ENCODE peak calls at places on chromosomes 12 and 14, in four cellular contexts. A is SHP77; P is CD4-positive, CD25-positive, alpha-beta regulatory T cell; N is stimulated activated CD8-positive, alpha-beta memory T cell treated with anti-CD3 and anti-CD28 coated beads, Interleukin-4, amount 100 ng/mL, for 24 hours. R is an unnamed sample.

GRCh38 chr14:61562321-61563161 is 132.8 kb upstream of the HIF1A start:
- DNase-seq in A (no peak), P (no peak), N (no peak), R (no peak)

GRCh38 chr12:32249701-32250270 is 143.1 kb downstream of the BICD1 start:
- DNase-seq in A (no peak), P (no peak), N (no peak), R (no peak)

GRCh38 chr14:65206448-65207096 is 104.3 kb upstream of the MAX start:
- DNase-seq in A (no peak), P (no peak), N (no peak), R (no peak)

GRCh38 chr14:35406811-35407630 is 2.5 kb upstream of the NFKBIA start:
- DNase-seq in A (peak; percentile 73), P (no peak), N (no peak), R (peak; percentile 38)

GRCh38 chr14:53902307-53902706 is 54.3 kb downstream of the BMP4 start:
- DNase-seq in A (no peak), P (no peak), N (no peak), R (no peak)

GRCh38 chr12:31773223-31773750 is 44.5 kb upstream of the AMN1 start:
- DNase-seq in A (peak; percentile 74), P (no peak), N (no peak), R (no peak)

GRCh38 chr12:6183689-6184441 is 16.3 kb upstream of the CD9 start:
- DNase-seq in A (no peak), P (no peak), N (no peak), R (no peak)

GRCh38 chr12:28172434-28173030 is 17.7 kb upstream of the CCDC91 start:
- DNase-seq in A (peak; percentile 30), P (no peak), N (no peak), R (peak; percentile 20)

GRCh38 chr12:42756841-42757661 is 167.5 kb upstream of the PRICKLE1 start:
- DNase-seq in A (no peak), P (no peak), N (no peak), R (no peak)

GRCh38 chr12:15931590-15932053 is 20.5 kb downstream of the DERA start:
- DNase-seq in A (no peak), P (no peak), N (no peak), R (no peak)

GRCh38 chr14:29953501-29953900 is 25.9 kb upstream of the PRKD1 start:
- DNase-seq in A (no peak), P (no peak), N (no peak), R (no peak)

GRCh38 chr12:104354167-104354867 is 50.8 kb downstream of the EID3 start:
- DNase-seq in A (no peak), P (no peak), N (no peak), R (no peak)

GRCh38 chr12:4817813-4818212 is 91.9 kb upstream of the KCNA1 start:
- DNase-seq in A (no peak), P (no peak), N (no peak), R (peak; percentile 57)

GRCh38 chr14:62691613-62692489 is 353.4 kb downstream of the KCNH5 start:
- DNase-seq in A (peak; percentile 93), P (no peak), N (no peak), R (no peak)

GRCh38 chr12:129772463-129773169 is 131.2 kb downstream of the TMEM132D start:
- DNase-seq in A (no peak), P (no peak), N (no peak), R (no peak)

GRCh38 chr12:92928431-92928961 is 599 bp downstream of the EEA1 start:
- DNase-seq in A (peak; percentile 13), P (no peak), N (peak; percentile 36), R (no peak)

GRCh38 chr14:90114554-90114953 is 52.8 kb downstream of the KCNK13 start:
- DNase-seq in A (no peak), P (no peak), N (no peak), R (no peak)

GRCh38 chr12:121138284-121138683 is 5.6 kb downstream of the P2RX7 start:
- DNase-seq in A (no peak), P (no peak), N (no peak), R (no peak)

GRCh38 chr14:53231166-53231565 is 78.0 kb upstream of the DDHD1 start:
- DNase-seq in A (no peak), P (no peak), N (no peak), R (no peak)

GRCh38 chr12:124626841-124627502 is 59.6 kb upstream of the NCOR2 start:
- DNase-seq in A (no peak), P (no peak), N (no peak), R (no peak)

GRCh38 chr12:53750812-53751335 is 905 bp downstream of the CISTR start:
- DNase-seq in A (no peak), P (no peak), N (no peak), R (peak; percentile 74)

GRCh38 chr12:42166501-42166900 is 21.8 kb upstream of the GXYLT1 start:
- DNase-seq in A (no peak), P (no peak), N (no peak), R (no peak)